ENCODE peak calls at places on chromosomes 11 and 22, in ten cellular contexts. M is HFFc6, A is thoracic aorta, F is HFF-Myc, B is HCT116, L is natural killer cell, P is H9, G is mucosa of descending colon, W is OCI-LY7, U is dorsolateral prefrontal cortex. R is an unnamed sample.

GRCh38 chr11:98725471-98725870 is 295.3 kb upstream of the CNTN5 start:
- DNase-seq in F (no peak), W (no peak), P (no peak), B (no peak), M (no peak), U (no peak), L (no peak), G (no peak), A (no peak), R (no peak)

GRCh38 chr22:29216011-29216872 is 10.5 kb downstream of the EMID1 start:
- DNase-seq in W (no peak), F (no peak), A (no peak), U (no peak), B (no peak), G (no peak), M (no peak), L (no peak), P (no peak), R (no peak)

GRCh38 chr22:31139866-31140716 is at the start of gene PLA2G3:
- DNase-seq in U (no peak), A (no peak), W (no peak), P (peak; percentile 99), G (peak; percentile 68), M (no peak), F (peak; percentile 48), L (no peak), B (no peak), R (no peak)

GRCh38 chr11:45890886-45891550 is 5.6 kb downstream of the MAPK8IP1 start:
- DNase-seq in U (no peak), M (no peak), A (no peak), L (no peak), W (no peak), P (no peak), B (no peak), G (no peak), F (no peak), R (no peak)

GRCh38 chr11:70934999-70935768 is 317.2 kb downstream of the SHANK2 start:
- DNase-seq in A (no peak), G (no peak), U (no peak), P (no peak), L (no peak), M (no peak), W (no peak), F (no peak), B (peak; percentile 28), R (no peak)

GRCh38 chr11:117037952-117038350 is 60.3 kb downstream of the SIK3 start:
- DNase-seq in L (no peak), A (no peak), P (no peak), U (no peak), B (no peak), W (peak; percentile 34), F (no peak), G (no peak), M (no peak), R (no peak)

GRCh38 chr11:33248416-33248957 is 8.7 kb upstream of the HIPK3 start:
- DNase-seq in M (peak; percentile 59), L (no peak), W (no peak), U (no peak), A (no peak), B (no peak), F (no peak), G (no peak), P (no peak), R (no peak)

GRCh38 chr11:120431633-120432032 is 79.9 kb upstream of the GRIK4 start:
- DNase-seq in U (no peak), B (peak; percentile 27), F (peak; percentile 40), W (peak; percentile 5), G (no peak), M (peak; percentile 75), L (no peak), A (no peak), P (peak; percentile 33), R (no peak)

GRCh38 chr11:35101223-35101622 is 37.7 kb upstream of the CD44 start:
- DNase-seq in G (no peak), L (no peak), B (no peak), M (no peak), A (no peak), P (no peak), W (no peak), F (no peak), U (no peak), R (no peak)

GRCh38 chr11:35098850-35099249 is 40.1 kb upstream of the CD44 start:
- DNase-seq in G (no peak), U (no peak), W (no peak), L (no peak), A (no peak), P (no peak), M (no peak), F (no peak), B (no peak), R (no peak)

GRCh38 chr11:35099278-35100018 is 39.5 kb upstream of the CD44 start:
- DNase-seq in G (no peak), W (no peak), F (no peak), U (no peak), P (no peak), A (no peak), B (no peak), L (no peak), M (peak; percentile 62), R (no peak)

GRCh38 chr11:35096737-35097136 is 42.2 kb upstream of the CD44 start:
- DNase-seq in A (no peak), G (no peak), B (no peak), U (no peak), M (no peak), P (no peak), W (no peak), L (no peak), F (no peak), R (no peak)

GRCh38 chr11:35097814-35098213 is 41.2 kb upstream of the CD44 start:
- DNase-seq in U (no peak), A (no peak), P (no peak), B (no peak), G (no peak), L (no peak), M (no peak), W (no peak), F (no peak), R (no peak)
- TF ChIP-seq CTCF in U (no peak), A (no peak), P (no peak), B (no peak), G (no peak), L (no peak), M (no peak), W (no peak), F (no peak), R (no peak)

DNA sequence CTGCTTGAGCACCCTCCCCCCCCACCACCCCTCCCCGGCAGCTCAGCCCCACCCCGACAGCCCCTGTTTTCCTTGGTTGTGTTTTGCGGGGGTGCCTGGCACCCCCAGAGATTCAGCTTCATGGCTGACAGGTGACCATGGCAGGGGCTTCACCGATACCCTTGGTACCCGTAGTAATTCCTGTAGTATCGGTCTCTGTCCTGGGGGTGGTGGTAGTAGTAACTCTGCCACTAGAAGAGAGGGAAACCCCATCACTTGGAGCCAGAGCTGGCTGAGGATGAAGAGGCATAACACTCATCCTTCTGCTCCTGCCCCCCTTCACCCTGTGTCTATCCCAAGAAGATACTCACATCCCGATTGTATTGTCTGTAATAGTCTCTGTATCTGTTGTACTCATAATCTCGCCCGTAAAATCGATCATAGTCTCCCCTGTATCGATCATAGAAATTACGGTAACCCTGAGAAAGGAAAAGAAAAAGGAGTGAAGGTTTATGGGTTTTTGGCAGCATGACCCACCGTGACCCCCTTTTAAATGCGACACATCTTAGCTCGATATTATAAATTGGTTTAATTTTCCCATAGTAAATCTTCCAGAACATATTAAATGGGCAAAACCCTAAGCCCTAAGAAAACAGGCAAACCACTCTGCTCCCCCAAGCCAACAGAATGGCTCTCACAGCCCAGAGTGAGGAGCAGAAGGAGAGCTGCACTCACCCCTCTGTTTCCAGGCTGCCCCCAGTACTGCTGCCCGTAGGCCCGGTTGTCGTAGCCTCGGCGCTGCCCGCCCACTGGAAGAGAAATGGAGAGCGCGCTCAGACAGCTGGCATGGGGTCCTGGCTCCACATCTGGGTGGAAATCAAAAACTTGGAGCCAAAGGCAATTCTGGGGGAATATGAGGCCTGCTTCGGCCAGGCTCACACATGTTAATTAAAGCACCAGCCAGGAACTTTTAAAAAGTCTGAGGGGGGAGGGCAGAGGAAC is 8.0 kb downstream of the GNG3 start:
- DNase-seq in A (no peak), W (no peak), L (no peak), P (no peak), M (no peak), U (no peak), B (no peak), G (peak; percentile 31), F (no peak), R (no peak)
- TF ChIP-seq CTCF in A (no peak), W (peak; percentile 19), L (no peak), P (peak; percentile 23), M (no peak), U (no peak), B (no peak), G (no peak), F (no peak), R (no peak)

DNA sequence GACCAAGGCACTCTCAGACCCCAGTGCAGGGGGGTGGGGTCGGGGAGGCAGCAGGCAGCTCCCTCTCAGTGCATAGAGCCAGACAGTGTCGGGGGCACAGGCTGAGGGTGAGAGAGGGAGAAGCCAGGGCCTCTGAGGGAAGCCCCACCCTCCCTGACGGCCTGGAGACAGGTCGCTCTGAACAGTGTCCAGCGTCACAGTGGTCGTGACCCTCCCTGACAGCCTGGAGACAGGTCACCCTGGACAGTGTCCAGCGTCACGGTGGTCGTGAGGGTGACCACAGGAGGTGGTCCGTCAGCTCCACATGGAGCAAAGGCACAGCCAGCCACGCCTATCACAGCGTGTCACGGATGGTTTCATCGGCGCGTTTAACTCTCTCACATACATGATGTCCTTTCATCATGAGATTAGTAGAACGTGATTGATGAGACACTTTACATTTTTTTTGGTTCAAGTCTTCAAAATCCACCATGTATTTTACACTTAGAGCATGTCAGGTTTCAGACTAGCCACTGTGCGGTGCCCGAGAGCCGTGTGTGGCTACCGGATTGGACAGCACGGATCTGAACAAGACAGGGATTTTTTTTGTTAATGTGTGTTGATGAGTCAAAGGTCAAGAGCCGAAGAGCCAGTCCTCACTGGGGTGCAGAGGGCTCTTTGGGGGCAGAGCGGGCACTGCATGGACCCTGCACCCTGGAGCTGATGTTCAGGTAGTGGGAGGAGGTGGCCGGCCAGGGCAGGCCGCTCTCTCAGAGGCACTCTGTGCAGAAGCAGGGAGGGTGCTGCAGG is 23.9 kb upstream of the PANX2 start:
- DNase-seq in B (peak; percentile 32), M (peak; percentile 72), G (no peak), U (peak; percentile 61), L (no peak), F (no peak), W (no peak), P (no peak), A (no peak), R (no peak)
- TF ChIP-seq CTCF in B (peak; percentile 69), M (peak; percentile 87), G (peak; percentile 56), U (peak; percentile 88), L (no peak), F (peak; percentile 82), W (no peak), P (peak; percentile 40), A (peak; percentile 51), R (no peak)

DNA sequence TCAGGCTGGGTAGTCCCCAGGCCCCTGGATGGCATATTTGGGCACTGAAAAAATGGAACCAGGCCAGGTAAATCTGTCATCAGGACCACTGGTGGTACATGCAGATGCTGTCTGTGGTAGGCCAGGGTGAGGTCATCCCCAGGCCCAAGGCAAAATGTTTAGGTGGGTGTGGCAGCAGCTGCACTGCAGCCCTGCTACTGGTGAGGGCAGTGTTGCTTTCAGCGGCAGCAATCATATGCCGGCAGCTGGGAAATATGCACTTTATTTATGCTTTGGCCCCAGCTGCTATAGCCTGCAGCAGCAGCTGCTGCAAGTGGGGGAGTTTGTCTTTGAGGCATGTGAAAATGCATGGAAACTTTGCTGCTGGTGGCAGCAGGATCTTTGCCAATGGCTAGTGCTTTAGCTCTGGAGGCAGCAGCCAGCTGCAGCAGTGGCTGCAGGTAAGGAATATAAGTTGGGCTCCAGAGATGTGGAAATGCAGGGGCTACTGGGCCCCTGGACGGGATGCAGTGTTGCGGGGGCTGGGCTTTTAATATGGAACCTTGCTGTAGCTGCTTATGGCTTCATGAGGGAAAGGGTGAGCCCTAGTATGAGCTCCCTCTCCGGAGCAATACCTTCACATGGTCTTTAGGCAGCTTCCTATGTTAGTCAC is 365.7 kb upstream of the CADM1 start:
- DNase-seq in M (no peak), W (peak; percentile 82), L (no peak), A (no peak), F (no peak), P (peak; percentile 73), B (no peak), G (peak; percentile 36), U (no peak), R (peak; percentile 50)
- TF ChIP-seq CTCF in M (no peak), W (peak; percentile 89), L (no peak), A (no peak), F (no peak), P (peak; percentile 81), B (no peak), G (no peak), U (no peak), R (peak; percentile 86)